ENCODE peak calls at places on chromosomes 7 and 10, in six cellular contexts. One of them, this sample, is unnamed.

GRCh38 chr7:112112822-112113255 is 93.4 kb downstream of the DOCK4 start:
- DNase-seq in neuronal stem cell: no peak
- DNase-seq in H1: no peak
- DNase-seq in H9: no peak
- DNase-seq in IMR-90: peak
- DNase-seq in mesendoderm: no peak
- DNase-seq in this sample: peak

GRCh38 chr7:111982133-111982532 is 224.1 kb downstream of the DOCK4 start:
- DNase-seq in neuronal stem cell: no peak
- DNase-seq in H1: no peak
- DNase-seq in H9: no peak
- DNase-seq in IMR-90: no peak
- DNase-seq in mesendoderm: no peak
- DNase-seq in this sample: no peak

GRCh38 chr7:139117599-139118233 is 8.2 kb upstream of the ZC3HAV1 start:
- DNase-seq in neuronal stem cell: no peak
- DNase-seq in H1: no peak
- DNase-seq in H9: no peak
- DNase-seq in IMR-90: no peak
- DNase-seq in mesendoderm: no peak
- DNase-seq in this sample: no peak

GRCh38 chr10:118963963-118964362 is 65.6 kb upstream of the NANOS1 start:
- DNase-seq in neuronal stem cell: no peak
- DNase-seq in H1: no peak
- DNase-seq in H9: peak
- DNase-seq in IMR-90: no peak
- DNase-seq in mesendoderm: no peak
- DNase-seq in this sample: no peak

GRCh38 chr7:150317748-150318444 is 5.3 kb upstream of the LRRC61 start:
- DNase-seq in neuronal stem cell: no peak
- DNase-seq in H1: no peak
- DNase-seq in H9: no peak
- DNase-seq in IMR-90: peak
- DNase-seq in mesendoderm: no peak
- DNase-seq in this sample: peak

GRCh38 chr7:116692599-116693308 is 20.8 kb downstream of the MET start:
- DNase-seq in neuronal stem cell: no peak
- DNase-seq in H1: no peak
- DNase-seq in H9: no peak
- DNase-seq in IMR-90: peak
- DNase-seq in mesendoderm: no peak
- DNase-seq in this sample: no peak

GRCh38 chr10:22740180-22740579 is 25.8 kb upstream of the PIP4K2A start:
- DNase-seq in neuronal stem cell: no peak
- DNase-seq in H1: no peak
- DNase-seq in H9: no peak
- DNase-seq in IMR-90: peak
- DNase-seq in mesendoderm: peak
- DNase-seq in this sample: no peak

GRCh38 chr10:3491571-3491970 is 293.4 kb downstream of the KLF6 start:
- DNase-seq in neuronal stem cell: no peak
- DNase-seq in H1: no peak
- DNase-seq in H9: no peak
- DNase-seq in IMR-90: no peak
- DNase-seq in mesendoderm: no peak
- DNase-seq in this sample: no peak

GRCh38 chr7:157235357-157236018 is 96.8 kb downstream of the UBE3C start:
- DNase-seq in neuronal stem cell: no peak
- DNase-seq in H1: no peak
- DNase-seq in H9: no peak
- DNase-seq in IMR-90: peak
- DNase-seq in mesendoderm: no peak
- DNase-seq in this sample: peak

GRCh38 chr7:140877249-140877524 is 47.5 kb downstream of the BRAF start:
- DNase-seq in neuronal stem cell: no peak
- DNase-seq in H1: no peak
- DNase-seq in H9: no peak
- DNase-seq in IMR-90: no peak
- DNase-seq in mesendoderm: peak
- DNase-seq in this sample: no peak

GRCh38 chr7:3235322-3235721 is 65.7 kb upstream of the SDK1 start:
- DNase-seq in neuronal stem cell: no peak
- DNase-seq in H1: no peak
- DNase-seq in H9: no peak
- DNase-seq in IMR-90: no peak
- DNase-seq in mesendoderm: no peak
- DNase-seq in this sample: no peak

GRCh38 chr7:28533731-28534531 is 121.6 kb downstream of the CREB5 start:
- DNase-seq in neuronal stem cell: no peak
- DNase-seq in H1: no peak
- DNase-seq in H9: no peak
- DNase-seq in IMR-90: peak
- DNase-seq in mesendoderm: no peak
- DNase-seq in this sample: no peak

GRCh38 chr7:2670720-2671391 is 17.1 kb upstream of the AMZ1 start:
- DNase-seq in neuronal stem cell: peak
- DNase-seq in H1: no peak
- DNase-seq in H9: peak
- DNase-seq in IMR-90: peak
- DNase-seq in mesendoderm: peak
- DNase-seq in this sample: peak

GRCh38 chr10:10094700-10095099 is 923.0 kb upstream of the CELF2 start:
- DNase-seq in neuronal stem cell: no peak
- DNase-seq in H1: no peak
- DNase-seq in H9: no peak
- DNase-seq in IMR-90: peak
- DNase-seq in mesendoderm: no peak
- DNase-seq in this sample: peak

GRCh38 chr10:26555719-26556368 is 117.7 kb downstream of the APBB1IP start:
- DNase-seq in neuronal stem cell: no peak
- DNase-seq in H1: no peak
- DNase-seq in H9: no peak
- DNase-seq in IMR-90: no peak
- DNase-seq in mesendoderm: no peak
- DNase-seq in this sample: no peak

DNA sequence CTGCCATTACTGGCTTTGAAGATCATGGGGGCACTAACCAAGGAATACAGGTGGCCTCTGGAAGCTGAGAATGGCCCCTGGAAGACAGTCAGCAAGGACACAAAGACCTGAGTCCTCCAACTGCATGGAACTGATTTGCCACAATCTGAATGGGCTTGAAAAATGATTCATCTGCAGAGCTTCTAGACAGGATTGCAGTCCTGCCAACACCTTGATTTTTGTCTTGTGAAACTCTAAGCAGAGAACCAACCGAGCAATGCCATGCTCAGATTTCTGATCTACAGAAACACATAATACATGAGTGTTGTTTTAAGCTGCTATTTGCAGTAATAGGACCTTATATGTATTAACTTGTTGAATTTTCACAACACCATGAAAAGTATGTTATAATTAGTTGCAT is 66.1 kb upstream of the SLC13A1 start:
- DNase-seq in neuronal stem cell: no peak
- DNase-seq in H1: no peak
- DNase-seq in H9: no peak
- DNase-seq in IMR-90: no peak
- DNase-seq in mesendoderm: no peak
- DNase-seq in this sample: no peak
- H2BK15ac ChIP-seq in neuronal stem cell: no peak
- H2BK15ac ChIP-seq in H1: no peak
- H2BK15ac ChIP-seq in H9: no peak
- H2BK15ac ChIP-seq in IMR-90: no peak
- H2BK15ac ChIP-seq in mesendoderm: no peak
- H2BK15ac ChIP-seq in this sample: no peak

DNA sequence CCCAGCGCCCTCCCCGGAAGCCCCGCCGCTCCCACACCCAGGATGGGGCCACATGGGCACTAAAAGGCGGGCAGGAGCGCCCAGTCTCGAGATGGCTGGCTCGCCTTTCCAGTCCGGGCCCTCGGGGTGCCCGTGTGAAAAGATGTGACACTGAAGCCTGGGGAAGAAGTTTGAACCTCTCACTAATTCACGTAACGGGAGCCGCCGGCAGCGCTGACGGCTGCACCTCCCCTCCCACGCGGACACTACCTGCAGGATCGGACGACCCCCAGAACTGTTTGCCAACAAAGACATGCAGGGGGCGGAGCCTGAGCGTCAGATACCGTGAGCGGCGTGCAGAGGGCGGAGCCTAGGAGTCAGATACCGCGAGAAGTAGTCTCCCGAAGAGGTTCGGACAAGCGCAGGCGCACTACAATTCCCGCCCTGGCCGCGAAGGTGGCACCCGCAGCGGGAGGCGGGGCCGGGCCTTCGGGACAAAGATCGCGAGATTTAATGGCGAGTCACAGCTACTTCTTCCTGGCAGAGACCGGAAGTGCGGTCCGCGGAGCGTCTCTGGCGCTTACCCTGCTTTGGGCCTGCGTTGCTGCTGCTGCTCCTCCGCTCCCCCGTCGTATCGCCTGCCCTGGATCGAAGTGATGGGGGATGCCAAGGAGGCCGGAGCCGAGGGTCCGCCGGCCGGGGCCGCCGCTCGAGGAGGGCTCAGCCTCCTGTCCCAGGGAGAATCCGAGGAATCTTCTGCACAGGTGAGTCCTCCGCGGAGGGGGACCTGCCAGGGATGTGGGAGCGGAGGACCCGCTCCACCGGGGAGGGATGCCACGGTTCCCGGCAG is at the start of gene EDRF1:
- DNase-seq in neuronal stem cell: peak
- DNase-seq in H1: peak
- DNase-seq in H9: peak
- DNase-seq in IMR-90: peak
- DNase-seq in mesendoderm: peak
- DNase-seq in this sample: peak
- H3K18ac ChIP-seq in neuronal stem cell: peak
- H3K18ac ChIP-seq in H1: peak
- H3K18ac ChIP-seq in H9: peak
- H3K18ac ChIP-seq in IMR-90: peak
- H3K18ac ChIP-seq in mesendoderm: peak
- H3K18ac ChIP-seq in this sample: peak

DNA sequence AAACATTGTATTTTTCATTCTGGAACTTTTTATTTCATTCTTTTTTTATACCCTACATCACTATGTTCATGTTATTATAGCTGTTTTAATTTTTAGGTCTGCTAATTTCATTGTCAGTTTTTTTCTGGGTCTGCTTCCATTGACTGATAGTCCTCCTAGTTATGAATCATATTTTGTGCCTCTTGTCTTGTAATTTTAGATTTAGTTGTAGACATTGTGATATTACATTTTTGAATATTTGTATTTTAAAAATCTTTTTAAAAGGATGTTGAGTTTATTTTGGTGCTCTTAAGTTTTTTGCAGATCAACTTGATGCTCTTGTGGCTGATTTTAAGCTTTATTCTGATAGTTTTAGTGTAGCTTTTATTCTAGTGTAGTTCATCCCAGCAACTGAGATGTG is 57.6 kb downstream of the BTRC start:
- DNase-seq in neuronal stem cell: no peak
- DNase-seq in H1: no peak
- DNase-seq in H9: no peak
- DNase-seq in IMR-90: no peak
- DNase-seq in mesendoderm: no peak
- DNase-seq in this sample: no peak
- H2BK15ac ChIP-seq in neuronal stem cell: no peak
- H2BK15ac ChIP-seq in H1: no peak
- H2BK15ac ChIP-seq in H9: no peak
- H2BK15ac ChIP-seq in IMR-90: no peak
- H2BK15ac ChIP-seq in mesendoderm: no peak
- H2BK15ac ChIP-seq in this sample: no peak

GRCh38 chr10:86756511-86757109 is at the start of gene BMPR1A:
- DNase-seq in neuronal stem cell: peak
- DNase-seq in H1: no peak
- DNase-seq in H9: peak
- DNase-seq in IMR-90: peak
- DNase-seq in mesendoderm: peak
- DNase-seq in this sample: no peak

GRCh38 chr10:86755740-86756510 is 494 bp upstream of the BMPR1A start:
- DNase-seq in neuronal stem cell: peak
- DNase-seq in H1: peak
- DNase-seq in H9: peak
- DNase-seq in IMR-90: peak
- DNase-seq in mesendoderm: peak
- DNase-seq in this sample: peak

GRCh38 chr10:86755454-86755739 is 1.0 kb upstream of the BMPR1A start:
- DNase-seq in neuronal stem cell: no peak
- DNase-seq in H1: no peak
- DNase-seq in H9: no peak
- DNase-seq in IMR-90: no peak
- DNase-seq in mesendoderm: no peak
- DNase-seq in this sample: no peak

GRCh38 chr10:86758231-86759072 is 2.0 kb downstream of the BMPR1A start:
- DNase-seq in neuronal stem cell: no peak
- DNase-seq in H1: no peak
- DNase-seq in H9: no peak
- DNase-seq in IMR-90: peak
- DNase-seq in mesendoderm: peak
- DNase-seq in this sample: peak

DNA sequence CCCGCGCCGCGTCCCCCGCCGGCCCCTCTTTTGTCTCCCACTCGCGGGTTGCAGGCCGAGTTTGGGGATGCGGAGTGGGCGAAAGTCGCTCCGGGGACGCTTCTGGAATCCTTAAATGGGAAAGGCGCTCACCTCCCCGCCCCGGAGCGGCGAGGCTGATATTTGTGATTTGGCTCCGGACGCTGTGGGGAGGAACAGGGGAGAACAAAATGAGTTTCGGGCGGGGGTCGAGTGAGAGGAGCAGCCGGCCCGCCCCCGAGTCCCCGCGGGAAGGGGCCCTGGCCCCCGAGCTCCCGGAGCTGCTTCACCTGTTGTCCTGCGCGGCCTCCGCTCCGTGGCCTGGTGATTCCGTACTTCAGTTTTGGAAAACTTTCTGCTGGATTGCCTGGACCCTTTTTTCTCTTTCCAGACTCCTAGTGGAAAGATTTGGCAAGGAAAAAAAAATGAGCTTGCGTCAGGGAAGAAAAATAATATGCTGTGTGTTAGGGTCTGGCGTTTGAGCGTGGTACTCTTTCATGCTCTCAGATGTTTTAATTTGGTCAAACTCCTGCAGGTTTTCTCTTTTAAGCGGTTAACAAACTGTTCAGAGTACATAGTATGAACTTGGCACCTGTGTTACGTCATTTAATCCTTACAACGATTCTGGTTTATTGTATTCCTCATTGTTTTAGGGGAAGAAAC is 831 bp downstream of the BMPR1A start:
- DNase-seq in neuronal stem cell: peak
- DNase-seq in H1: no peak
- DNase-seq in H9: no peak
- DNase-seq in IMR-90: peak
- DNase-seq in mesendoderm: peak
- DNase-seq in this sample: peak
- H3K18ac ChIP-seq in neuronal stem cell: peak
- H3K18ac ChIP-seq in H1: peak
- H3K18ac ChIP-seq in H9: peak
- H3K18ac ChIP-seq in IMR-90: peak
- H3K18ac ChIP-seq in mesendoderm: peak
- H3K18ac ChIP-seq in this sample: peak

DNA sequence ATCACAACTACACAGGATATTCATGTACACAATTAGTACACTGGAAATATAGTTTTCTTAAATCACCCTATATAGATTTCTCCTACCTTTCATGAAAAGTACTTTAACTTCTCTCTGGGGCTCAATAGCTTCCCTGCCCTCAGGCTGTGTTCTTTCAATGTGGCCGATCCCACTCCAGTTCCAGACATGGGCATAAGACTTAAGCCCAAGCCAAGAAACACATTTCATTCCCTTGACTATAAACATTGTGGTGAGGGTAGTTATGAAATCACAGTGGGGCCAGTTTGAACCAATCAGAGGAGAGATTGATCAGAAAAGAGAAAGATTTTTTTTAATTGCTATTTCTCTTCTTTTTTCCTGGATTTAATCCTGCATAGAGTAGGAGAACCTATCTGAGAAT is 904.6 kb upstream of the SORCS1 start:
- DNase-seq in neuronal stem cell: no peak
- DNase-seq in H1: no peak
- DNase-seq in H9: no peak
- DNase-seq in IMR-90: no peak
- DNase-seq in mesendoderm: no peak
- DNase-seq in this sample: no peak
- H2BK15ac ChIP-seq in neuronal stem cell: no peak
- H2BK15ac ChIP-seq in H1: no peak
- H2BK15ac ChIP-seq in H9: no peak
- H2BK15ac ChIP-seq in IMR-90: no peak
- H2BK15ac ChIP-seq in mesendoderm: no peak
- H2BK15ac ChIP-seq in this sample: no peak